ENCODE peak calls at places on chromosomes 5 and 9, in four cellular contexts. One of them, this sample, is unnamed.

GRCh38 chr5:146910239-146910638 is 31.7 kb upstream of the PPP2R2B start:
- DNase-seq in HCT116: no peak
- DNase-seq in K562: no peak
- DNase-seq in H1: no peak
- DNase-seq in this sample: no peak

GRCh38 chr5:35881758-35882157 is 25.1 kb downstream of the IL7R start:
- DNase-seq in HCT116: no peak
- DNase-seq in K562: no peak
- DNase-seq in H1: no peak
- DNase-seq in this sample: no peak

GRCh38 chr9:101372327-101373118 is 12.3 kb downstream of the BAAT start:
- DNase-seq in HCT116: no peak
- DNase-seq in K562: no peak
- DNase-seq in H1: no peak
- DNase-seq in this sample: no peak

GRCh38 chr9:123550797-123551196 is 194.8 kb downstream of the CRB2 start:
- DNase-seq in HCT116: no peak
- DNase-seq in K562: no peak
- DNase-seq in H1: no peak
- DNase-seq in this sample: no peak

GRCh38 chr5:1111727-1112289 is at the start of gene SLC12A7:
- DNase-seq in HCT116: no peak
- DNase-seq in K562: peak; percentile 91
- DNase-seq in H1: no peak
- DNase-seq in this sample: no peak

GRCh38 chr9:131530546-131530929 is 525 bp downstream of the UCK1 start:
- DNase-seq in HCT116: no peak
- DNase-seq in K562: peak; percentile 82
- DNase-seq in H1: no peak
- DNase-seq in this sample: no peak

GRCh38 chr5:111892949-111893348 is 136.0 kb upstream of the NREP start:
- DNase-seq in HCT116: no peak
- DNase-seq in K562: no peak
- DNase-seq in H1: no peak
- DNase-seq in this sample: no peak

GRCh38 chr5:177600458-177601018 is 606 bp downstream of the B4GALT7 start:
- DNase-seq in HCT116: no peak
- DNase-seq in K562: no peak
- DNase-seq in H1: no peak
- DNase-seq in this sample: no peak

GRCh38 chr5:127981498-127981897 is 102.1 kb upstream of the SLC12A2 start:
- DNase-seq in HCT116: no peak
- DNase-seq in K562: no peak
- DNase-seq in H1: no peak
- DNase-seq in this sample: no peak

GRCh38 chr5:153476767-153477166 is 13.7 kb upstream of the GRIA1 start:
- DNase-seq in HCT116: peak; percentile 40
- DNase-seq in K562: no peak
- DNase-seq in H1: no peak
- DNase-seq in this sample: no peak

DNA sequence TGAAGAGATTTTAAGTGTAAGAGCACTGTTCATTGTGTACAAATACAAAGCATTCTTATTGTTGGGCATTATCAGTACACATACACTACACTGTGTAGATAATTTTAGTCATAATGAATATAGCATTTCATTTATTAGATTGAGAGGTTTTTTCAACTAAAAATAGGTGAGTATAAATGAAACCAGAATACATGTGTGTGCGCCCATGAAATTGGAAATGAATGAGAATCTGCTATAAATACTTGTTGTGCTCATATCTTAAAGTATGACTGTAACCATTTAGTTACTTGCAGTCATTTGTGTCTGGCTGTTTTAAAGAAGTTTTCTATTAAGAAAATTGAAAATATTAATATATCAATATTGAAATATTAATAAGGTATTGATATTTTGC is 189.0 kb upstream of the MEF2C start:
- DNase-seq in HCT116: no peak
- DNase-seq in K562: no peak
- DNase-seq in H1: no peak
- DNase-seq in this sample: peak; percentile 20
- TF ChIP-seq EGR1 in HCT116: no peak
- TF ChIP-seq EGR1 in K562: no peak
- TF ChIP-seq EGR1 in H1: no peak
- TF ChIP-seq EGR1 in this sample: no peak

GRCh38 chr9:130024597-130024994 is 18.4 kb downstream of the FNBP1 start:
- DNase-seq in HCT116: no peak
- DNase-seq in K562: no peak
- DNase-seq in H1: no peak
- DNase-seq in this sample: no peak
- H4K20me1 ChIP-seq in HCT116: no peaks in the 10 kb centered on the region
- H4K20me1 ChIP-seq in K562: no peaks in the 10 kb centered on the region
- H4K20me1 ChIP-seq in H1: no peaks in the 10 kb centered on the region
- H4K20me1 ChIP-seq in this sample: peaks cover 2% of the 10 kb centered on the region

GRCh38 chr5:140324834-140325195 is 21.6 kb downstream of the HBEGF start:
- DNase-seq in HCT116: no peak
- DNase-seq in K562: no peak
- DNase-seq in H1: no peak
- DNase-seq in this sample: no peak

GRCh38 chr5:140325486-140325885 is 20.9 kb downstream of the HBEGF start:
- DNase-seq in HCT116: no peak
- DNase-seq in K562: no peak
- DNase-seq in H1: no peak
- DNase-seq in this sample: no peak

GRCh38 chr5:140321796-140322195 is 18.9 kb upstream of the PFDN1 start:
- DNase-seq in HCT116: no peak
- DNase-seq in K562: no peak
- DNase-seq in H1: no peak
- DNase-seq in this sample: peak; percentile 21

GRCh38 chr5:140324041-140324833 is 21.3 kb upstream of the PFDN1 start:
- DNase-seq in HCT116: no peak
- DNase-seq in K562: no peak
- DNase-seq in H1: no peak
- DNase-seq in this sample: no peak

GRCh38 chr5:140322751-140323731 is 20.1 kb upstream of the PFDN1 start:
- DNase-seq in HCT116: no peak
- DNase-seq in K562: no peak
- DNase-seq in H1: no peak
- DNase-seq in this sample: no peak
- TF ChIP-seq EGR1 in HCT116: no peak
- TF ChIP-seq EGR1 in K562: no peak
- TF ChIP-seq EGR1 in H1: no peak
- TF ChIP-seq EGR1 in this sample: no peak

GRCh38 chr5:73541981-73542380 is 23.5 kb downstream of the ANKRA2 start:
- DNase-seq in HCT116: no peak
- DNase-seq in K562: no peak
- DNase-seq in H1: no peak
- DNase-seq in this sample: no peak

GRCh38 chr5:73550016-73550415 is 15.4 kb downstream of the ANKRA2 start:
- DNase-seq in HCT116: no peak
- DNase-seq in K562: no peak
- DNase-seq in H1: no peak
- DNase-seq in this sample: no peak

GRCh38 chr5:73545403-73545779 is 20.0 kb downstream of the ANKRA2 start:
- DNase-seq in HCT116: no peak
- DNase-seq in K562: no peak
- DNase-seq in H1: no peak
- DNase-seq in this sample: no peak

GRCh38 chr5:73540192-73540591 is 25.2 kb downstream of the ANKRA2 start:
- DNase-seq in HCT116: no peak
- DNase-seq in K562: no peak
- DNase-seq in H1: no peak
- DNase-seq in this sample: no peak

GRCh38 chr5:73544429-73545402 is 20.7 kb downstream of the ANKRA2 start:
- DNase-seq in HCT116: no peak
- DNase-seq in K562: no peak
- DNase-seq in H1: no peak
- DNase-seq in this sample: no peak
- H4K20me1 ChIP-seq in HCT116: no peaks in the 10 kb centered on the region
- H4K20me1 ChIP-seq in K562: no peaks in the 10 kb centered on the region
- H4K20me1 ChIP-seq in H1: no peaks in the 10 kb centered on the region
- H4K20me1 ChIP-seq in this sample: no peaks in the 10 kb centered on the region

GRCh38 chr9:134099123-134099761 is 31.4 kb upstream of the BRD3 start:
- DNase-seq in HCT116: peak; percentile 49
- DNase-seq in K562: peak; percentile 78
- DNase-seq in H1: peak; percentile 39
- DNase-seq in this sample: peak; percentile 24
- TF ChIP-seq EGR1 in HCT116: no peak
- TF ChIP-seq EGR1 in K562: no peak
- TF ChIP-seq EGR1 in H1: no peak
- TF ChIP-seq EGR1 in this sample: no peak

DNA sequence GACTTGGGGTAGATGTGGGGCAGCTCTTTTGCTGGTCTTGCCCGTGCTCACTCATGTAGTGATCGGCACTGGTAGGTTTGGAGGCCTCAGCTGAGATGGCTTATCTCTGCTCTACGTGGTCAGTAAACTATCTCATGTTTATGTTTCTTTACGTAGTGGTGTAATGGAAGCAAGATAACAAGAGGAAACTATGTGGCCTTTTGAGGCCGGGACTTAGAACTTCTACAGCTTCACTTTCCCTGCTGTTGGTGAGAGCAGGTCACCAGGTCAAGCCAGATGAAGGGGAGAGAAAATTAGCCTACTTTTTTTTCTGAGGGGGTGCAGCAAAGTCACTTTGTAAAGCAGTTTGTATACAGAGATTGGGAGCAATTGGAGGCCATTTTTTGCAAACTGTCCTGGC is 8.5 kb downstream of the FOCAD start:
- DNase-seq in HCT116: no peak
- DNase-seq in K562: no peak
- DNase-seq in H1: no peak
- DNase-seq in this sample: no peak
- H4K20me1 ChIP-seq in HCT116: no peaks in the 10 kb centered on the region
- H4K20me1 ChIP-seq in K562: peaks cover 5% of the 10 kb centered on the region
- H4K20me1 ChIP-seq in H1: no peaks in the 10 kb centered on the region
- H4K20me1 ChIP-seq in this sample: no peaks in the 10 kb centered on the region

GRCh38 chr5:74956278-74956677 is 90.1 kb upstream of the FAM169A start:
- DNase-seq in HCT116: no peak
- DNase-seq in K562: no peak
- DNase-seq in H1: no peak
- DNase-seq in this sample: no peak

GRCh38 chr5:74953961-74954720 is 88.0 kb upstream of the FAM169A start:
- DNase-seq in HCT116: no peak
- DNase-seq in K562: no peak
- DNase-seq in H1: no peak
- DNase-seq in this sample: no peak

GRCh38 chr5:74957029-74957781 is 91.0 kb upstream of the FAM169A start:
- DNase-seq in HCT116: no peak
- DNase-seq in K562: no peak
- DNase-seq in H1: no peak
- DNase-seq in this sample: no peak

GRCh38 chr5:74953601-74953960 is 87.4 kb upstream of the FAM169A start:
- DNase-seq in HCT116: no peak
- DNase-seq in K562: no peak
- DNase-seq in H1: no peak
- DNase-seq in this sample: no peak

DNA sequence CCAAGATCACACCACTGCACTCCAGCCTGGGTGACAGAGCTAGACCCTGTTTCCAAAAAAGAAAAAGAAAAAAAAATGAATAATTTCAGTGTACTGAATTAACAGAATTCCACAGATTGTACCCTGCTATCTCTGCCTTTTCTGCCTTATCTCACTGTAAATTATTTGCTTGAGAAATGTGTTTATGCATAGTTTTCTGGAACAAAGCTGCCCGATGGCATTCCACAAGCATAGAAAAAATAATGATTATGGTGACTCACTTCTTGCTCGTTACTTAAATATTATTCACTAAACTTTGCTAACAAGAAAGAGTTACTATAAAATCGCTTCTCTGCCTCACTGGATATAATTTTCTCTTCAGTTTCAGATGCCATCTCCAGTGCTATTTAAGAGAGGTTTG is 88.7 kb upstream of the FAM169A start:
- DNase-seq in HCT116: no peak
- DNase-seq in K562: no peak
- DNase-seq in H1: no peak
- DNase-seq in this sample: no peak
- TF ChIP-seq EGR1 in HCT116: no peak
- TF ChIP-seq EGR1 in K562: no peak
- TF ChIP-seq EGR1 in H1: no peak
- TF ChIP-seq EGR1 in this sample: no peak

GRCh38 chr5:173010547-173011464 is 27.2 kb downstream of the ATP6V0E1 start:
- DNase-seq in HCT116: no peak
- DNase-seq in K562: peak; percentile 33
- DNase-seq in H1: no peak
- DNase-seq in this sample: no peak
- H4K20me1 ChIP-seq in HCT116: no peaks in the 10 kb centered on the region
- H4K20me1 ChIP-seq in K562: peaks cover 3% of the 10 kb centered on the region
- H4K20me1 ChIP-seq in H1: peaks cover 2% of the 10 kb centered on the region
- H4K20me1 ChIP-seq in this sample: peaks cover 3% of the 10 kb centered on the region

DNA sequence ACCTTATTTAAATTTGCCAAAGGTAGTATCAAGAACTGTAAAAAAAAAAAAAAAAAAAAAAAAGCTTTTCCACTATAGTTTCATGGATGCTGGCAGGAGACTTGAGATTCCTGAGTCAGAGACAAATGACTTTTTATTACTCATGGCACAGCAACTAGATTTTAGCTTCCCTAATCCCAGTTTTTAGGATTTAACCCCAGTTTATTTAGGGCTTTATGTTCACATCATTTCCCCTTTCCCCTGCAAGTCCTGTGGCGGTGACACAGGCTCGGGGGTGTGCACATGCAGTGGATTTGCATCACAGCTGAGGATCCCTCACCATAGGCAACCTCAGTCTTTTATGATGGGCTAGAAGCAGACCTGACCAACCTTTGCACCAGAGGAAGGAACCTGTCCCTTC is 144.8 kb downstream of the GOLPH3 start:
- DNase-seq in HCT116: no peak
- DNase-seq in K562: no peak
- DNase-seq in H1: no peak
- DNase-seq in this sample: no peak
- TF ChIP-seq EGR1 in HCT116: no peak
- TF ChIP-seq EGR1 in K562: no peak
- TF ChIP-seq EGR1 in H1: no peak
- TF ChIP-seq EGR1 in this sample: no peak

This sample was measured in GM12878.